ENCODE peak calls at places on chromosomes 16 and 17, in six cellular contexts. A is IMR-90, R is H9, L is mesenchymal stem cell, K is neuronal stem cell, T is H1. X is an unnamed sample.

GRCh38 chr17:11608396-11608795 is 10.1 kb downstream of the DNAH9 start:
- DNase-seq in A (no peak), R (no peak), L (no peak), K (no peak), T (no peak), X (no peak)

GRCh38 chr17:34499576-34499975 is 79.8 kb upstream of the TMEM132E start:
- DNase-seq in A (peak; percentile 27), R (peak; percentile 67), L (no peak), K (peak; percentile 63), T (peak; percentile 53), X (peak; percentile 23)

GRCh38 chr17:8954339-8954738 is 11.2 kb downstream of the PIK3R5 start:
- DNase-seq in A (no peak), R (peak; percentile 84), L (no peak), K (no peak), T (no peak), X (peak; percentile 40)

GRCh38 chr17:29590979-29591736 is 1.7 kb upstream of the GIT1 start:
- DNase-seq in A (peak; percentile 45), R (peak; percentile 78), L (peak; percentile 63), K (no peak), T (no peak), X (no peak)

GRCh38 chr17:44575408-44575807 is 18.1 kb downstream of the FZD2 start:
- DNase-seq in A (no peak), R (no peak), L (no peak), K (no peak), T (no peak), X (no peak)

GRCh38 chr17:40366076-40366860 is 1.7 kb upstream of the GJD3 start:
- DNase-seq in A (no peak), R (no peak), L (no peak), K (no peak), T (no peak), X (no peak)

GRCh38 chr17:76997981-76998531 is 129.9 kb downstream of the MGAT5B start:
- DNase-seq in A (no peak), R (no peak), L (no peak), K (no peak), T (no peak), X (no peak)

GRCh38 chr17:6753006-6753445 is 2.8 kb upstream of the XAF1 start:
- DNase-seq in A (peak; percentile 77), R (peak; percentile 63), L (peak; percentile 93), K (peak; percentile 32), T (no peak), X (peak; percentile 1)

GRCh38 chr17:79813826-79814623 is 17.1 kb upstream of the CBX8 start:
- DNase-seq in A (no peak), R (peak; percentile 39), L (no peak), K (no peak), T (peak; percentile 78), X (no peak)

GRCh38 chr17:18974407-18975149 is 22.6 kb downstream of the SLC5A10 start:
- DNase-seq in A (peak; percentile 40), R (no peak), L (no peak), K (no peak), T (no peak), X (no peak)

GRCh38 chr17:50783193-50783660 is 15.9 kb upstream of the ANKRD40CL start:
- DNase-seq in A (peak; percentile 85), R (peak; percentile 98), L (peak; percentile 85), K (peak; percentile 82), T (peak; percentile 98), X (peak; percentile 79)

GRCh38 chr17:50787106-50787505 is 19.8 kb upstream of the ANKRD40CL start:
- DNase-seq in A (no peak), R (no peak), L (no peak), K (no peak), T (no peak), X (no peak)

GRCh38 chr17:50785126-50785525 is 17.8 kb upstream of the ANKRD40CL start:
- DNase-seq in A (no peak), R (no peak), L (no peak), K (no peak), T (no peak), X (peak; percentile 59)

GRCh38 chr17:50783905-50784304 is 16.6 kb upstream of the ANKRD40CL start:
- DNase-seq in A (no peak), R (no peak), L (no peak), K (no peak), T (no peak), X (no peak)

DNA sequence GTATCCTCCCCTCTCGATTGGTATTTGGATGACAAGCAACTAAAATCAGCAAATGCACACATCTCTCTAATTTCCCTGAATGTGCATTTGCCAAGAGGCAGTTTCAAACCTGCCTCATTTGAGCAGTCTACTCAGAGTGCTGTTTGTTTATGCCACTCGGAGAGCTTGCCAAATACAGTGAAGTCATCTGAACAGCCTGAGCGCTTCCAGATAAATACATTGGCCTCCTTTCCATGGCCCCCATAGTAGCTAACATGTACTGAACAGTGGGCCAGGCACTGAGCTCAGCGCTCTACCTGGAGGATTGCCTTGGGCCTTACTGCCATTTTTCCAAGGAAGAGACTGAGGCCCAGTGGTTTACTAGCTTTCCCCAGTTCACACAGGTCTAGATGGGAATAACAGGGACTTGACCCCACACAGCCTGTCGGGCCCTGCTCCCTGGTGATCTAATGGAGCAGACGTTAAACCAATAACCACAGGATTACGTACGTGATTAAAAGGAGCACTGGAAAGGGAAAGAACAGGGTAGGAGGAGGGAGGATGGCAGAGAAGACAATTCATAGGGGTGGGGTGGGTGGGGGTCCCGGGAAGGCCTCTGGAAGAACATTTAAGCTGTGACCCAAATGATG is 18.7 kb upstream of the ANKRD40CL start:
- DNase-seq in A (peak; percentile 90), R (no peak), L (peak; percentile 70), K (no peak), T (no peak), X (no peak)
- H4K91ac ChIP-seq in A (no peak overlapping the region), R (no peak overlapping the region), L (no peak overlapping the region), K (no peak overlapping the region), T (no peak overlapping the region), X (no peak overlapping the region)

DNA sequence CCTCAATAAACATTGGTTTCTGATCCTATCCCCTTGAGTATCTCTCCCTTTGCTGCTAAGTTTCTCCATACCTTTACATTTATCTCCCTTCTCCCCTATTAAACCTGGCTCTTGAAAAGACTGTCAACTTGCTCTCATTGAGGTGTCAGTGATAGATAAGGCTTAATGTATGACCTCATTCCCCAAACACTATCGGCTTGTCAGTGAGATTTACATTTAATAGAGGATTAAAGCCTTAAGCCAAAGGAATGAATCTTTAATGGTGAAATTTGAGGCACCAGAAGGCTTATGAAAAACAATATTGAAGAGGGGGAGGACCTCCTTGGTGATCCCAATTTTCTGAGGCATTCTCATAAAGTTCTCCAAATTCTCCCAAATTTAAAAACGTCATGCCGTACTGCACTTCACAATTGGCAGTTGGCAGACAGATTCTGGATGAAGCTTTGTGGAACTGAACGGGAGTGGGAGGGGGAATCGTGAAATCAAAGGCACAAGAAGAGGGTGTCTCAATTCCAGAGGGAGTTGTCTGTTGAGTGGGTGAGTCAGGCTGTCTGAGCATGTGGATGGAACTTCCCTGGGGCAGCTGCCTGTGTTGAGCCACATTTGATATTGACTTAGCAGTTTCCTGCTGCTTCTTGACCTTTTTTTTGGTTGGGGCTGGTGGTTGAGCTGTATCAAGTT is 478.8 kb downstream of the NPIPA7 start:
- DNase-seq in A (no peak), R (no peak), L (no peak), K (no peak), T (no peak), X (peak; percentile 14)
- H4K8ac ChIP-seq in A (no peak overlapping the region), R (no peak overlapping the region), L (no peak overlapping the region), K (no peak overlapping the region), T (no peak overlapping the region), X (no peak overlapping the region)

GRCh38 chr17:81342062-81342699 is 47.1 kb upstream of the SLC38A10 start:
- DNase-seq in A (no peak), R (no peak), L (peak; percentile 47), K (no peak), T (no peak), X (no peak)

GRCh38 chr17:81341347-81342061 is 46.4 kb upstream of the SLC38A10 start:
- DNase-seq in A (no peak), R (peak; percentile 48), L (peak; percentile 56), K (no peak), T (peak; percentile 74), X (no peak)

GRCh38 chr17:81340606-81341346 is 45.7 kb upstream of the SLC38A10 start:
- DNase-seq in A (no peak), R (peak; percentile 40), L (peak; percentile 45), K (no peak), T (peak; percentile 54), X (no peak)

GRCh38 chr17:81345211-81346089 is 49.8 kb upstream of the BAHCC1 start:
- DNase-seq in A (peak; percentile 87), R (peak; percentile 87), L (peak; percentile 90), K (peak; percentile 82), T (peak; percentile 88), X (peak; percentile 85)

DNA sequence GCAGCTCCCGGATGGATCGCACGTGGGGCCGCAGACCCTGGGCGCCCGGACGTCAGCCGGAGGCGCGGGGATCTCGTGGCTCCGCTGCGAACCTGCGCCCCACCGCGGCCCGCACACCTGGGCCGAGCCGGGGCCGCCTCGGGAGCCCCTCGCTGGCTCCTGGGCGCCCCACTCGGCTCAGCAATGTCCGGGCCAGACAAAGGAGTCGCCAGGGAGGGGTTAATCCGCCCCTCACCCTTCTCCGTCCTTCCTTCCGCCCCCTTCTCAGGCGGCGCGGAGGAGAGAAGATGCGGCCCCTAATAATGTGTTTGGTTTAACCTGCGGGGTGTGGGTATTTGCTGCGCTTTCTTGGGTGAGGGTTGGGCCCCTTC is 47.6 kb upstream of the SLC38A10 start:
- DNase-seq in A (no peak), R (peak; percentile 70), L (no peak), K (no peak), T (peak; percentile 69), X (no peak)
- H3K23ac ChIP-seq in A (peak overlapping the region; percentile 99), R (no peak overlapping the region), L (no peak overlapping the region), K (peak overlapping the region; percentile 25), T (no peak overlapping the region), X (no peak overlapping the region)

GRCh38 chr17:82377924-82378740 is 6.6 kb downstream of the UTS2R start:
- DNase-seq in A (no peak), R (no peak), L (no peak), K (no peak), T (no peak), X (no peak)

GRCh38 chr17:82383411-82383810 is 11.8 kb downstream of the UTS2R start:
- DNase-seq in A (no peak), R (no peak), L (no peak), K (no peak), T (no peak), X (no peak)

GRCh38 chr17:82378741-82379021 is 7.1 kb downstream of the UTS2R start:
- DNase-seq in A (no peak), R (no peak), L (no peak), K (no peak), T (no peak), X (no peak)

GRCh38 chr17:82382933-82383255 is 11.3 kb downstream of the UTS2R start:
- DNase-seq in A (no peak), R (no peak), L (no peak), K (no peak), T (no peak), X (no peak)

DNA sequence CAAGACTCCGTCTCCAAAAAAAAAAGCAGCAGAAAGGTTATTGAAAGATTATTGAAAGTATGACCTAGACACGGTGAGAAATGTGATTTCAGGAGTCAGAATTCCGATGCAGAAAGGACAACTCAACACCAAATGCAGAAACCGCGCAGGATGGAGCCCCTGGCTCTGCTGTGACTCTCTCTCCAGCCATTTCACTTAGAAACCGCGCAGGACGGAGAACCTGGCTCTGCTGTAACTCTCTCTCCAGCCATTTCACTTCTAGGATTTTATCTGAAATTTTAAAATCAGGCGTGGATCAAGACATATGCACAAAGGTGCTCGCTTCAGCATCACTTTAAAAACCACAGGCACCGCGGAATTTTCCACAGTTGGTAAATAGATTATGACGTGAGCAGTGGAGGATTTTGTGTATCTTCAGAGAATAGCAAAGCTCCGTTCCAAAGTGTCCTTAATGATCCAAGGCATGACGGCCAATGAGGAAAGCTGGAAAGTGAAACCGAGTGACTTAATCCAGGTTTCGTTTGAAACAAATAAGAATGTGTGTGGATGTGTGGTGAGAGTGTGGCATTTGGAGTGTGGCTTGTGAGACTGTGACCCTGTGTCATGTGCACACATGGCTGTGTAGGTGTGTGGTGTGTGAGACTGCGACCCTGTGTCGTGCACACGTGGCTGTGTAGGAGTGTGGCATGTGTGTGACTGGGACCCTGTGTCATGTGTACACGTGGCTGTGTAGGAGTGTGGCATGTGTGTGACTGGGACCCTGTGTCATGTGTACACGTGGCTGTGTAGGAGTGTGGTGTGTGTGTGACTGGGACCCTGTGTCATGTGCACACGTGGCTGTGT is 9.5 kb downstream of the UTS2R start:
- DNase-seq in A (peak; percentile 32), R (no peak), L (peak; percentile 4), K (no peak), T (no peak), X (no peak)
- H4K91ac ChIP-seq in A (no peak overlapping the region), R (no peak overlapping the region), L (no peak overlapping the region), K (no peak overlapping the region), T (no peak overlapping the region), X (no peak overlapping the region)

X was measured in trophoblast cell.